ENCODE peak calls at places on chromosome X, in nine cellular contexts. T is GM03348, Y is AML-193, Q is Panc1, K is T-helper 1 cell, I is G401, L is cardiac fibroblast, G is choroid plexus epithelial cell, O is iPS-NIHi11. R is an unnamed sample.

GRCh38 chrX:9988762-9989161 is 21.6 kb downstream of the CLDN34 start:
- DNase-seq in T (peak; percentile 8), L (peak; percentile 35), Q (no peak), O (no peak), Y (peak; percentile 0), G (peak; percentile 45), I (peak; percentile 28), K (no peak), R (no peak)

GRCh38 chrX:78708830-78709229 is 38.7 kb upstream of the LPAR4 start:
- DNase-seq in K (no peak), Y (no peak), G (no peak), L (no peak), Q (no peak), O (no peak), I (no peak), T (no peak), R (no peak)

GRCh38 chrX:105328773-105329172 is 108.3 kb upstream of the TEX13A start:
- DNase-seq in K (no peak), G (peak; percentile 21), T (no peak), Y (no peak), Q (no peak), L (peak; percentile 40), I (no peak), O (no peak), R (no peak)

GRCh38 chrX:31392541-31392940 is 320.7 kb upstream of the FTHL17 start:
- DNase-seq in G (no peak), K (no peak), Y (no peak), Q (no peak), O (no peak), L (no peak), I (no peak), T (peak; percentile 9), R (no peak)

GRCh38 chrX:76253432-76253831 is 80.6 kb downstream of the PBDC1 start:
- DNase-seq in I (peak; percentile 35), T (peak; percentile 31), O (peak; percentile 25), Q (peak; percentile 8), G (peak; percentile 72), L (peak; percentile 56), K (no peak), Y (peak; percentile 47), R (no peak)

GRCh38 chrX:30302957-30303356 is 6.2 kb downstream of the NR0B1 start:
- DNase-seq in K (no peak), T (no peak), Q (no peak), I (no peak), G (no peak), Y (no peak), L (no peak), O (no peak), R (no peak)

GRCh38 chrX:115233497-115234219 is at the start of gene LRCH2:
- DNase-seq in Q (no peak), O (peak; percentile 79), K (no peak), G (peak; percentile 39), I (peak; percentile 62), L (peak; percentile 1), T (peak; percentile 69), Y (no peak), R (peak; percentile 78)

GRCh38 chrX:37697169-37697760 is 11.7 kb downstream of the XK start:
- DNase-seq in Y (no peak), I (no peak), K (no peak), Q (no peak), G (peak; percentile 8), O (no peak), L (peak; percentile 17), T (no peak), R (no peak)

GRCh38 chrX:4708970-4709760 is 995.7 kb upstream of the PRKX start:
- DNase-seq in Y (no peak), T (no peak), Q (no peak), K (no peak), I (no peak), O (no peak), L (no peak), G (no peak), R (no peak)

GRCh38 chrX:37454537-37455285 is 105.5 kb downstream of the PRRG1 start:
- DNase-seq in I (no peak), T (peak; percentile 15), Y (no peak), G (peak; percentile 53), L (peak; percentile 66), Q (peak; percentile 28), O (peak; percentile 29), K (no peak), R (no peak)

GRCh38 chrX:79592259-79592658 is 225.1 kb upstream of the ITM2A start:
- DNase-seq in L (no peak), T (no peak), K (no peak), Y (no peak), G (no peak), Q (no peak), O (no peak), I (no peak), R (no peak)

GRCh38 chrX:23797371-23798128 is 14.6 kb downstream of the SAT1 start:
- DNase-seq in Q (no peak), Y (no peak), O (no peak), K (no peak), I (no peak), T (no peak), G (peak; percentile 16), L (no peak), R (no peak)

GRCh38 chrX:11398785-11399184 is 105.6 kb downstream of the AMELX start:
- DNase-seq in T (no peak), L (peak; percentile 46), G (no peak), Q (no peak), K (no peak), O (no peak), I (no peak), Y (no peak), R (no peak)

GRCh38 chrX:2677764-2678163 is 13.3 kb upstream of the CD99 start:
- DNase-seq in G (peak; percentile 97), O (peak; percentile 28), Q (peak; percentile 55), T (peak; percentile 95), L (peak; percentile 99), Y (no peak), I (peak; percentile 29), K (no peak), R (no peak)

GRCh38 chrX:25006586-25007058 is 9.1 kb downstream of the ARX start:
- DNase-seq in Y (no peak), L (no peak), Q (no peak), G (no peak), T (no peak), I (no peak), K (no peak), O (no peak), R (no peak)

GRCh38 chrX:96372313-96373046 is 312.2 kb upstream of the DIAPH2 start:
- DNase-seq in T (peak; percentile 50), L (peak; percentile 74), Q (no peak), K (no peak), G (peak; percentile 80), O (peak; percentile 38), Y (peak; percentile 54), I (peak; percentile 6), R (no peak)

GRCh38 chrX:1475881-1476280 is 23.2 kb upstream of the ASMTL start:
- DNase-seq in Y (no peak), I (no peak), K (no peak), G (no peak), O (no peak), L (no peak), T (no peak), Q (no peak), R (peak; percentile 44)

GRCh38 chrX:153828723-153829548 is 1.4 kb downstream of the PDZD4 start:
- DNase-seq in I (peak; percentile 49), Y (no peak), O (no peak), Q (no peak), G (peak; percentile 3), T (peak; percentile 41), K (no peak), L (no peak), R (no peak)

GRCh38 chrX:2697741-2698294 is 6.7 kb downstream of the CD99 start:
- DNase-seq in O (no peak), L (peak; percentile 71), Q (no peak), I (no peak), T (no peak), Y (no peak), K (no peak), G (peak; percentile 49), R (no peak)

GRCh38 chrX:135484636-135485289 is 35.7 kb upstream of the INTS6L start:
- DNase-seq in Y (peak; percentile 18), T (peak; percentile 42), I (peak; percentile 74), L (peak; percentile 61), G (peak; percentile 80), Q (peak; percentile 32), O (peak; percentile 4), K (no peak), R (no peak)

GRCh38 chrX:8067754-8068469 is 103.2 kb downstream of the VCX2 start:
- DNase-seq in O (no peak), I (no peak), Q (no peak), K (no peak), L (no peak), G (no peak), T (no peak), Y (no peak), R (no peak)

GRCh38 chrX:43850612-43851011 is 31.6 kb downstream of the MAOB start:
- DNase-seq in Y (no peak), O (no peak), I (no peak), K (no peak), Q (no peak), L (no peak), G (no peak), T (no peak), R (no peak)

GRCh38 chrX:10186355-10186754 is 29.6 kb downstream of the CLCN4 start:
- DNase-seq in G (no peak), Q (no peak), T (no peak), I (no peak), K (no peak), L (no peak), Y (no peak), O (no peak), R (no peak)

GRCh38 chrX:131305926-131306325 is 16.8 kb upstream of the IGSF1 start:
- DNase-seq in Q (no peak), T (no peak), K (no peak), G (no peak), I (no peak), Y (no peak), O (peak; percentile 10), L (no peak), R (no peak)

GRCh38 chrX:54415534-54416350 is 24.5 kb upstream of the TSR2 start:
- DNase-seq in O (peak; percentile 16), Q (no peak), I (no peak), T (no peak), L (no peak), G (peak; percentile 44), Y (peak; percentile 4), K (no peak), R (no peak)

GRCh38 chrX:113699939-113700338 is 859.3 kb upstream of the AMOT start:
- DNase-seq in L (no peak), I (no peak), O (no peak), T (no peak), Q (no peak), Y (no peak), K (no peak), G (no peak), R (no peak)

GRCh38 chrX:138856881-138857280 is 145.4 kb upstream of the FGF13 start:
- DNase-seq in O (no peak), T (peak; percentile 6), L (no peak), I (no peak), G (no peak), Y (no peak), K (no peak), Q (no peak), R (no peak)

GRCh38 chrX:80765226-80765625 is 44.5 kb downstream of the BRWD3 start:
- DNase-seq in Y (no peak), T (peak; percentile 32), K (no peak), Q (peak; percentile 36), O (no peak), G (peak; percentile 79), L (peak; percentile 82), I (no peak), R (no peak)